ENCODE peak calls at places on chromosomes 1 and 21, in eight cellular contexts. One of them, this sample, is unnamed.

GRCh38 chr1:154115180-154115579 is 39.7 kb downstream of the NUP210L start:
- DNase-seq in body of pancreas: no peak
- DNase-seq in pancreas: no peak
- DNase-seq in GM10248: no peak
- DNase-seq in ovary: no peak
- DNase-seq in cardiac fibroblast: peak
- DNase-seq in left lung: no peak
- DNase-seq in HepG2: no peak
- DNase-seq in this sample: no peak

GRCh38 chr21:45365186-45365607 is 39.8 kb upstream of the COL18A1 start:
- DNase-seq in body of pancreas: no peak
- DNase-seq in pancreas: no peak
- DNase-seq in GM10248: no peak
- DNase-seq in ovary: no peak
- DNase-seq in cardiac fibroblast: no peak
- DNase-seq in left lung: no peak
- DNase-seq in HepG2: no peak
- DNase-seq in this sample: no peak

GRCh38 chr1:26703466-26703865 is 7.7 kb downstream of the ARID1A start:
- DNase-seq in body of pancreas: no peak
- DNase-seq in pancreas: no peak
- DNase-seq in GM10248: no peak
- DNase-seq in ovary: no peak
- DNase-seq in cardiac fibroblast: no peak
- DNase-seq in left lung: no peak
- DNase-seq in HepG2: no peak
- DNase-seq in this sample: no peak

GRCh38 chr1:2032737-2033136 is 13.6 kb downstream of the GABRD start:
- DNase-seq in body of pancreas: no peak
- DNase-seq in pancreas: no peak
- DNase-seq in GM10248: no peak
- DNase-seq in ovary: no peak
- DNase-seq in cardiac fibroblast: no peak
- DNase-seq in left lung: no peak
- DNase-seq in HepG2: no peak
- DNase-seq in this sample: no peak

GRCh38 chr1:119101563-119101962 is 38.9 kb downstream of the WARS2 start:
- DNase-seq in body of pancreas: peak
- DNase-seq in pancreas: no peak
- DNase-seq in GM10248: no peak
- DNase-seq in ovary: no peak
- DNase-seq in cardiac fibroblast: peak
- DNase-seq in left lung: no peak
- DNase-seq in HepG2: no peak
- DNase-seq in this sample: no peak

GRCh38 chr1:94723899-94724298 is 96.3 kb upstream of the SLC44A3 start:
- DNase-seq in body of pancreas: no peak
- DNase-seq in pancreas: no peak
- DNase-seq in GM10248: no peak
- DNase-seq in ovary: no peak
- DNase-seq in cardiac fibroblast: no peak
- DNase-seq in left lung: no peak
- DNase-seq in HepG2: no peak
- DNase-seq in this sample: no peak

GRCh38 chr1:209363112-209363511 is 220.4 kb upstream of the CAMK1G start:
- DNase-seq in body of pancreas: no peak
- DNase-seq in pancreas: no peak
- DNase-seq in GM10248: no peak
- DNase-seq in ovary: no peak
- DNase-seq in cardiac fibroblast: no peak
- DNase-seq in left lung: no peak
- DNase-seq in HepG2: no peak
- DNase-seq in this sample: no peak

GRCh38 chr1:178284059-178284458 is 190.2 kb downstream of the RASAL2 start:
- DNase-seq in body of pancreas: no peak
- DNase-seq in pancreas: no peak
- DNase-seq in GM10248: no peak
- DNase-seq in ovary: no peak
- DNase-seq in cardiac fibroblast: no peak
- DNase-seq in left lung: no peak
- DNase-seq in HepG2: no peak
- DNase-seq in this sample: no peak

GRCh38 chr1:185896863-185897262 is 162.7 kb downstream of the HMCN1 start:
- DNase-seq in body of pancreas: no peak
- DNase-seq in pancreas: no peak
- DNase-seq in GM10248: no peak
- DNase-seq in ovary: no peak
- DNase-seq in cardiac fibroblast: no peak
- DNase-seq in left lung: no peak
- DNase-seq in HepG2: no peak
- DNase-seq in this sample: no peak

GRCh38 chr1:101929343-101929742 is 67.4 kb downstream of the OLFM3 start:
- DNase-seq in body of pancreas: no peak
- DNase-seq in pancreas: no peak
- DNase-seq in GM10248: no peak
- DNase-seq in ovary: no peak
- DNase-seq in cardiac fibroblast: no peak
- DNase-seq in left lung: no peak
- DNase-seq in HepG2: no peak
- DNase-seq in this sample: no peak

GRCh38 chr1:151936203-151936602 is 26.9 kb upstream of the THEM4 start:
- DNase-seq in body of pancreas: no peak
- DNase-seq in pancreas: no peak
- DNase-seq in GM10248: no peak
- DNase-seq in ovary: no peak
- DNase-seq in cardiac fibroblast: no peak
- DNase-seq in left lung: no peak
- DNase-seq in HepG2: no peak
- DNase-seq in this sample: no peak

GRCh38 chr1:33060579-33061083 is 20.3 kb upstream of the AZIN2 start:
- DNase-seq in body of pancreas: peak
- DNase-seq in pancreas: no peak
- DNase-seq in GM10248: no peak
- DNase-seq in ovary: no peak
- DNase-seq in cardiac fibroblast: peak
- DNase-seq in left lung: peak
- DNase-seq in HepG2: no peak
- DNase-seq in this sample: no peak

GRCh38 chr1:31054349-31054748 is 11.2 kb downstream of the PUM1 start:
- DNase-seq in body of pancreas: no peak
- DNase-seq in pancreas: no peak
- DNase-seq in GM10248: no peak
- DNase-seq in ovary: no peak
- DNase-seq in cardiac fibroblast: peak
- DNase-seq in left lung: no peak
- DNase-seq in HepG2: no peak
- DNase-seq in this sample: no peak

GRCh38 chr1:54795841-54796468 is 5.2 kb downstream of the TTC22 start:
- DNase-seq in body of pancreas: peak
- DNase-seq in pancreas: no peak
- DNase-seq in GM10248: no peak
- DNase-seq in ovary: no peak
- DNase-seq in cardiac fibroblast: no peak
- DNase-seq in left lung: no peak
- DNase-seq in HepG2: no peak
- DNase-seq in this sample: no peak

GRCh38 chr1:161182214-161182613 is 4.9 kb upstream of the B4GALT3 start:
- DNase-seq in body of pancreas: no peak
- DNase-seq in pancreas: no peak
- DNase-seq in GM10248: no peak
- DNase-seq in ovary: no peak
- DNase-seq in cardiac fibroblast: no peak
- DNase-seq in left lung: peak
- DNase-seq in HepG2: no peak
- DNase-seq in this sample: no peak

GRCh38 chr1:163069142-163069541 is at the start of gene RGS4:
- DNase-seq in body of pancreas: peak
- DNase-seq in pancreas: peak
- DNase-seq in GM10248: no peak
- DNase-seq in ovary: peak
- DNase-seq in cardiac fibroblast: peak
- DNase-seq in left lung: no peak
- DNase-seq in HepG2: peak
- DNase-seq in this sample: peak

GRCh38 chr1:7941437-7941793 is 776 bp upstream of the TNFRSF9 start:
- DNase-seq in body of pancreas: no peak
- DNase-seq in pancreas: no peak
- DNase-seq in GM10248: no peak
- DNase-seq in ovary: no peak
- DNase-seq in cardiac fibroblast: no peak
- DNase-seq in left lung: no peak
- DNase-seq in HepG2: no peak
- DNase-seq in this sample: no peak

GRCh38 chr1:240107058-240107684 is 15.5 kb downstream of the FMN2 start:
- DNase-seq in body of pancreas: no peak
- DNase-seq in pancreas: no peak
- DNase-seq in GM10248: no peak
- DNase-seq in ovary: no peak
- DNase-seq in cardiac fibroblast: no peak
- DNase-seq in left lung: no peak
- DNase-seq in HepG2: no peak
- DNase-seq in this sample: no peak

DNA sequence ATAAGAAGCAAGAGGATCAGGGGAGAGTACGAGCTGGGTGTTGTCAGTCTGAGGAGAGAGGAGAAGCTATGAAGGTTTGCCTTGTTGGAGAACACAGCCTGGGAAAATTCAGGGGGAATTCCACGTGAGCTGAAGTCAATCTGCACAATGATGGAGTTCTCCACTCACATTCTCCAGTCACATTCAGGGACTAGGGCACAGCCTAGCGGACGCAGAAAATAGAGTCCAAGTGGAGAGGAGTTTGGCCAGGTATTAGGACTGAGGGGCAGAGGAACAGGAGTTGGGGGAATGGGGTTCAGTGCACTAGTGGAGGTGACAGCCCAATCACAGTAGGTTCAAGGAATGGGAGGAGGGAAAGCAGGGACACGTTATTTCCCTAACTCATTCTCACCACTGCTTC is 124.0 kb downstream of the KCNH1 start:
- DNase-seq in body of pancreas: no peak
- DNase-seq in pancreas: no peak
- DNase-seq in GM10248: no peak
- DNase-seq in ovary: no peak
- DNase-seq in cardiac fibroblast: no peak
- DNase-seq in left lung: no peak
- DNase-seq in HepG2: no peak
- DNase-seq in this sample: no peak
- TF ChIP-seq CTCF in body of pancreas: no peak
- TF ChIP-seq CTCF in pancreas: no peak
- TF ChIP-seq CTCF in GM10248: no peak
- TF ChIP-seq CTCF in ovary: no peak
- TF ChIP-seq CTCF in cardiac fibroblast: no peak
- TF ChIP-seq CTCF in left lung: no peak
- TF ChIP-seq CTCF in HepG2: peak
- TF ChIP-seq CTCF in this sample: no peak

DNA sequence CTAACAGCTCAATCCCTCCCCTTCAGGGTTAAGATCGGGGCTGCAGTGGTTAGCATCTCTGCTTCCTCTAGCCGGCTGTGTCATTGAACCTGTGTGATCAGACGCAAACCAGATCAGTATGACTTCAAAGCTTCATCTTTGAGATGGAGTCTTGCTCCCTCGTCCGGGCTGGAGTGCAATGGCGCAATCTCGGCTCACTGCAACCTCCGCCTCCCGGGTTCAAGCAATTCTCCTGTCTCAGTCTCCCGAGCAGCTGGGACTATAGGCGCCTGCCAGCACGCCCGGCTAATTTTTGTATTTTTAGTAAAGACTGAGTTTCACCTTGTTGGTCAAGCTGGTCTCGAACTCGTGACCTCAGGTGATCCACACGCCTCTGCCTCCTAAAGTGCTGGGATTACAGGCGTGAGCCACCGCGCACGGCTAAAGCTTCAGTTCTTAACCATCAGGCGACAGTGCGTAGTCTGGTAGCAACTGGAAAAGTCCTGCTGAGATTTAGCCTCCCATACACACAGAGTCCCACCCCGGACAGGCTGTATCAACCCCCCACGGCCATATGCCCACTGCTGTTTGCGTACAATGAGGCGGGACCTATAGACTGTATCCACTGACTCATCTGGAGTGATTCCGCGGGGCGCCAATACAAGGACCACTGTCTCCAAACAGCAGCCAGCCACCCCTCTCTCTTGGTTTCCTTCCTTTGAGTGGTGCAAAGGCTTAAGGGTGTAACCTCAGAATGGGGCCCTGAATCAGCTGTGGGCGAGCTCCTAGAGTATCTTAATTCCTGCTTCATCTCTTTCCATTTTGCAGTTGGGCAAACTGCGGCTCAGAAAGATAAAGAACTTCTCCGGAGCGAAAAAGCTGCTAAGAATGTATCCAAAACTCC is 23.3 kb downstream of the CELA3A start:
- DNase-seq in body of pancreas: peak
- DNase-seq in pancreas: no peak
- DNase-seq in GM10248: peak
- DNase-seq in ovary: peak
- DNase-seq in cardiac fibroblast: peak
- DNase-seq in left lung: peak
- DNase-seq in HepG2: peak
- DNase-seq in this sample: no peak
- TF ChIP-seq CTCF in body of pancreas: no peak
- TF ChIP-seq CTCF in pancreas: no peak
- TF ChIP-seq CTCF in GM10248: peak
- TF ChIP-seq CTCF in ovary: no peak
- TF ChIP-seq CTCF in cardiac fibroblast: no peak
- TF ChIP-seq CTCF in left lung: no peak
- TF ChIP-seq CTCF in HepG2: peak
- TF ChIP-seq CTCF in this sample: no peak

GRCh38 chr1:200802865-200803512 is 64.3 kb downstream of the CAMSAP2 start:
- DNase-seq in body of pancreas: peak
- DNase-seq in pancreas: peak
- DNase-seq in GM10248: peak
- DNase-seq in ovary: peak
- DNase-seq in cardiac fibroblast: peak
- DNase-seq in left lung: peak
- DNase-seq in HepG2: peak
- DNase-seq in this sample: peak
- TF ChIP-seq CTCF in body of pancreas: peak
- TF ChIP-seq CTCF in pancreas: peak
- TF ChIP-seq CTCF in GM10248: peak
- TF ChIP-seq CTCF in ovary: peak
- TF ChIP-seq CTCF in cardiac fibroblast: peak
- TF ChIP-seq CTCF in left lung: peak
- TF ChIP-seq CTCF in HepG2: peak
- TF ChIP-seq CTCF in this sample: peak

DNA sequence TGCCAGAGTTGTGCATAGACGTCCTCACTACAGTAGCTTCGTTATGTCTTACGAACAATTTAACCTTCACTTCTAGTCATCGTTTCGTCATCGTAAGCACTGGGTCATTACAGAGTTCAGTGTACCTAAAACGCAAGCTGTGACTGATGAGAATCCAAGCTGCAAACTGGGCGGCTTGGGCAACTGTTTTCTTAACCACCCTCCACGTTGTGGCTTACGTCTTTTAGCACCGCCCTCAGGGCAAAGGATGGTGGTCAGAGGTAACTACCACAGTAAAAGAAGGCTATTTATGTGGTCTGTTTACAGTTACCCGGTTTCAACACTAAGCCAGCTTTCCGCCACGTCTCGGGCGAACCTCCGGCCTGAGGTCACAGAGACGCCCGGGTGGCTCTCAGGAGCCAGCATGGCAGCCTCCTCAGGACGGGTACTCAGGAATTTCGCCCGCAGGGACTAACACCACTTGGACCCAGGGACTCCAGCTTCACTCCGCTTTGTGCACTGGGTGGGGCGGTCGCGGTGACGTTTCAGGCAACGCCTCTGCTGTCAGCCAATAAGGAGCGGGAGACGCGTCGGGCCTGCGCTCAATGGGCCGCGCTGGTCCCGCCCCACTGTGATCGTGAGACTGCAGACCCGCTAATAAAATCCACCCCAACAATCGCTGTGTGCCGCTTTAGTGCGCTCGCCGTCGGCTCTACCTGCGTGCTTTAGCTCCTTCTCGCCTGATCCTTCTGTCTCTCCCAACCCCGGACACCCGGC is at the start of gene CTH:
- DNase-seq in body of pancreas: peak
- DNase-seq in pancreas: peak
- DNase-seq in GM10248: peak
- DNase-seq in ovary: peak
- DNase-seq in cardiac fibroblast: peak
- DNase-seq in left lung: peak
- DNase-seq in HepG2: peak
- DNase-seq in this sample: peak
- TF ChIP-seq CTCF in body of pancreas: no peak
- TF ChIP-seq CTCF in pancreas: no peak
- TF ChIP-seq CTCF in GM10248: no peak
- TF ChIP-seq CTCF in ovary: no peak
- TF ChIP-seq CTCF in cardiac fibroblast: no peak
- TF ChIP-seq CTCF in left lung: no peak
- TF ChIP-seq CTCF in HepG2: no peak
- TF ChIP-seq CTCF in this sample: no peak